ENCODE peak calls at places on chromosomes 12 and 14, in four cellular contexts. One of them, this sample, is unnamed.

GRCh38 chr14:34301107-34301734 is 160.8 kb downstream of the SPTSSA start:
- DNase-seq in kidney tubule cell: peak
- DNase-seq in NCI-H187 treated with DMSO at 0.1 percent for 48 hours: peak
- DNase-seq in endodermal cell: peak
- DNase-seq in this sample: no peak

GRCh38 chr14:76773188-76773885 is 12.1 kb downstream of the VASH1 start:
- DNase-seq in NCI-H187 treated with DMSO at 0.1 percent for 48 hours: no peak
- DNase-seq in kidney tubule cell: peak
- DNase-seq in endodermal cell: peak
- DNase-seq in this sample: no peak

GRCh38 chr12:6927999-6928702 is 392 bp downstream of the ATN1 start:
- DNase-seq in endodermal cell: peak
- DNase-seq in kidney tubule cell: no peak
- DNase-seq in NCI-H187 treated with DMSO at 0.1 percent for 48 hours: no peak
- DNase-seq in this sample: no peak

GRCh38 chr14:22428681-22429315 is 160.2 kb downstream of the DAD1 start:
- DNase-seq in NCI-H187 treated with DMSO at 0.1 percent for 48 hours: no peak
- DNase-seq in endodermal cell: peak
- DNase-seq in kidney tubule cell: peak
- DNase-seq in this sample: no peak

GRCh38 chr14:73741386-73741875 is 27.2 kb upstream of the PNMA1 start:
- DNase-seq in NCI-H187 treated with DMSO at 0.1 percent for 48 hours: no peak
- DNase-seq in kidney tubule cell: peak
- DNase-seq in endodermal cell: peak
- DNase-seq in this sample: no peak

GRCh38 chr14:90061849-90062794 is at the start of gene KCNK13:
- DNase-seq in endodermal cell: peak
- DNase-seq in NCI-H187 treated with DMSO at 0.1 percent for 48 hours: no peak
- DNase-seq in kidney tubule cell: peak
- DNase-seq in this sample: no peak

GRCh38 chr12:91381309-91381804 is 198.7 kb upstream of the DCN start:
- DNase-seq in NCI-H187 treated with DMSO at 0.1 percent for 48 hours: no peak
- DNase-seq in endodermal cell: peak
- DNase-seq in kidney tubule cell: peak
- DNase-seq in this sample: no peak

GRCh38 chr12:98945864-98946263 is 300.8 kb downstream of the APAF1 start:
- DNase-seq in kidney tubule cell: no peak
- DNase-seq in NCI-H187 treated with DMSO at 0.1 percent for 48 hours: no peak
- DNase-seq in endodermal cell: no peak
- DNase-seq in this sample: no peak

GRCh38 chr12:107092669-107093546 is 441 bp downstream of the CRY1 start:
- DNase-seq in kidney tubule cell: peak
- DNase-seq in endodermal cell: peak
- DNase-seq in NCI-H187 treated with DMSO at 0.1 percent for 48 hours: no peak
- DNase-seq in this sample: peak

GRCh38 chr12:45674181-45674580 is 55.3 kb upstream of the ARID2 start:
- DNase-seq in endodermal cell: no peak
- DNase-seq in NCI-H187 treated with DMSO at 0.1 percent for 48 hours: no peak
- DNase-seq in kidney tubule cell: no peak
- DNase-seq in this sample: no peak

GRCh38 chr14:74882103-74882920 is 596 bp downstream of the DLST start:
- DNase-seq in endodermal cell: no peak
- DNase-seq in NCI-H187 treated with DMSO at 0.1 percent for 48 hours: no peak
- DNase-seq in kidney tubule cell: peak
- DNase-seq in this sample: no peak

GRCh38 chr12:8065991-8066594 is at the start of gene C3AR1:
- DNase-seq in endodermal cell: no peak
- DNase-seq in NCI-H187 treated with DMSO at 0.1 percent for 48 hours: no peak
- DNase-seq in kidney tubule cell: peak
- DNase-seq in this sample: no peak

GRCh38 chr12:4445156-4446020 is at the start of gene FGF6:
- DNase-seq in NCI-H187 treated with DMSO at 0.1 percent for 48 hours: no peak
- DNase-seq in endodermal cell: peak
- DNase-seq in kidney tubule cell: no peak
- DNase-seq in this sample: no peak

GRCh38 chr12:107385518-107385917 is 292.2 kb upstream of the CRY1 start:
- DNase-seq in endodermal cell: no peak
- DNase-seq in kidney tubule cell: peak
- DNase-seq in NCI-H187 treated with DMSO at 0.1 percent for 48 hours: no peak
- DNase-seq in this sample: no peak

GRCh38 chr12:76247992-76248391 is 100.2 kb downstream of the BBS10 start:
- DNase-seq in endodermal cell: no peak
- DNase-seq in kidney tubule cell: no peak
- DNase-seq in NCI-H187 treated with DMSO at 0.1 percent for 48 hours: no peak
- DNase-seq in this sample: no peak